ENCODE peak calls at places on chromosome 1, in seven cellular contexts. One of them, this sample, is unnamed.

GRCh38 chr1:198776602-198777029 is 137.8 kb downstream of the PTPRC start:
- DNase-seq in NCI-H774: no peak
- DNase-seq in ELR: peak; percentile 99
- DNase-seq in COR-L47: no peak
- DNase-seq in stimulated activated CD8-positive, alpha-beta memory T cell treated with anti-CD3 and anti-CD28 coated beads, Interleukin-4, amount 100 ng/mL, for 24 hours: no peak
- DNase-seq in HFFc6: peak; percentile 97
- DNase-seq in cerebellar nuclear complex: no peak
- DNase-seq in this sample: no peak

GRCh38 chr1:2181271-2181670 is 13.3 kb downstream of the FAAP20 start:
- DNase-seq in stimulated activated CD8-positive, alpha-beta memory T cell treated with anti-CD3 and anti-CD28 coated beads, Interleukin-4, amount 100 ng/mL, for 24 hours: no peak
- DNase-seq in cerebellar nuclear complex: no peak
- DNase-seq in COR-L47: no peak
- DNase-seq in HFFc6: no peak
- DNase-seq in ELR: no peak
- DNase-seq in NCI-H774: no peak
- DNase-seq in this sample: no peak

GRCh38 chr1:6967431-6968079 is 182.3 kb downstream of the CAMTA1 start:
- DNase-seq in NCI-H774: no peak
- DNase-seq in stimulated activated CD8-positive, alpha-beta memory T cell treated with anti-CD3 and anti-CD28 coated beads, Interleukin-4, amount 100 ng/mL, for 24 hours: no peak
- DNase-seq in cerebellar nuclear complex: no peak
- DNase-seq in COR-L47: no peak
- DNase-seq in HFFc6: peak; percentile 10
- DNase-seq in ELR: peak; percentile 62
- DNase-seq in this sample: no peak

GRCh38 chr1:244092293-244093264 is 41.5 kb downstream of the ZBTB18 start:
- DNase-seq in COR-L47: no peak
- DNase-seq in ELR: peak; percentile 37
- DNase-seq in cerebellar nuclear complex: no peak
- DNase-seq in NCI-H774: no peak
- DNase-seq in HFFc6: peak; percentile 56
- DNase-seq in stimulated activated CD8-positive, alpha-beta memory T cell treated with anti-CD3 and anti-CD28 coated beads, Interleukin-4, amount 100 ng/mL, for 24 hours: no peak
- DNase-seq in this sample: no peak

GRCh38 chr1:4219826-4220225 is 319.8 kb upstream of the C1orf174 start:
- DNase-seq in stimulated activated CD8-positive, alpha-beta memory T cell treated with anti-CD3 and anti-CD28 coated beads, Interleukin-4, amount 100 ng/mL, for 24 hours: no peak
- DNase-seq in COR-L47: no peak
- DNase-seq in ELR: no peak
- DNase-seq in cerebellar nuclear complex: no peak
- DNase-seq in HFFc6: no peak
- DNase-seq in NCI-H774: no peak
- DNase-seq in this sample: no peak

GRCh38 chr1:205664399-205665108 is 15.8 kb downstream of the SLC45A3 start:
- DNase-seq in ELR: peak; percentile 42
- DNase-seq in COR-L47: peak; percentile 29
- DNase-seq in cerebellar nuclear complex: no peak
- DNase-seq in HFFc6: no peak
- DNase-seq in stimulated activated CD8-positive, alpha-beta memory T cell treated with anti-CD3 and anti-CD28 coated beads, Interleukin-4, amount 100 ng/mL, for 24 hours: no peak
- DNase-seq in NCI-H774: no peak
- DNase-seq in this sample: no peak

GRCh38 chr1:81808760-81809159 is 8.0 kb downstream of the ADGRL2 start:
- DNase-seq in ELR: no peak
- DNase-seq in HFFc6: no peak
- DNase-seq in NCI-H774: no peak
- DNase-seq in stimulated activated CD8-positive, alpha-beta memory T cell treated with anti-CD3 and anti-CD28 coated beads, Interleukin-4, amount 100 ng/mL, for 24 hours: no peak
- DNase-seq in COR-L47: no peak
- DNase-seq in cerebellar nuclear complex: no peak
- DNase-seq in this sample: no peak

GRCh38 chr1:26408604-26409003 is 2.0 kb upstream of the LIN28A start:
- DNase-seq in COR-L47: no peak
- DNase-seq in ELR: peak; percentile 75
- DNase-seq in HFFc6: peak; percentile 53
- DNase-seq in stimulated activated CD8-positive, alpha-beta memory T cell treated with anti-CD3 and anti-CD28 coated beads, Interleukin-4, amount 100 ng/mL, for 24 hours: peak; percentile 59
- DNase-seq in cerebellar nuclear complex: no peak
- DNase-seq in NCI-H774: no peak
- DNase-seq in this sample: no peak

GRCh38 chr1:81549588-81550127 is 251.1 kb upstream of the ADGRL2 start:
- DNase-seq in NCI-H774: peak; percentile 34
- DNase-seq in cerebellar nuclear complex: no peak
- DNase-seq in COR-L47: peak; percentile 41
- DNase-seq in HFFc6: peak; percentile 46
- DNase-seq in stimulated activated CD8-positive, alpha-beta memory T cell treated with anti-CD3 and anti-CD28 coated beads, Interleukin-4, amount 100 ng/mL, for 24 hours: no peak
- DNase-seq in ELR: peak; percentile 50
- DNase-seq in this sample: no peak

GRCh38 chr1:186275818-186276217 is 99.2 kb downstream of the TPR start:
- DNase-seq in ELR: no peak
- DNase-seq in stimulated activated CD8-positive, alpha-beta memory T cell treated with anti-CD3 and anti-CD28 coated beads, Interleukin-4, amount 100 ng/mL, for 24 hours: no peak
- DNase-seq in COR-L47: no peak
- DNase-seq in HFFc6: no peak
- DNase-seq in NCI-H774: no peak
- DNase-seq in cerebellar nuclear complex: no peak
- DNase-seq in this sample: no peak

GRCh38 chr1:15110867-15111230 is 42.7 kb upstream of the TMEM51 start:
- DNase-seq in ELR: peak; percentile 8
- DNase-seq in NCI-H774: no peak
- DNase-seq in HFFc6: no peak
- DNase-seq in COR-L47: no peak
- DNase-seq in cerebellar nuclear complex: no peak
- DNase-seq in stimulated activated CD8-positive, alpha-beta memory T cell treated with anti-CD3 and anti-CD28 coated beads, Interleukin-4, amount 100 ng/mL, for 24 hours: no peak
- DNase-seq in this sample: no peak

GRCh38 chr1:247105966-247106365 is 1.8 kb upstream of the ZNF669 start:
- DNase-seq in COR-L47: no peak
- DNase-seq in NCI-H774: no peak
- DNase-seq in HFFc6: no peak
- DNase-seq in ELR: no peak
- DNase-seq in stimulated activated CD8-positive, alpha-beta memory T cell treated with anti-CD3 and anti-CD28 coated beads, Interleukin-4, amount 100 ng/mL, for 24 hours: no peak
- DNase-seq in cerebellar nuclear complex: no peak
- DNase-seq in this sample: no peak

GRCh38 chr1:51752073-51752948 is 126.2 kb downstream of the NRDC start:
- DNase-seq in HFFc6: no peak
- DNase-seq in COR-L47: no peak
- DNase-seq in cerebellar nuclear complex: no peak
- DNase-seq in ELR: no peak
- DNase-seq in stimulated activated CD8-positive, alpha-beta memory T cell treated with anti-CD3 and anti-CD28 coated beads, Interleukin-4, amount 100 ng/mL, for 24 hours: no peak
- DNase-seq in NCI-H774: no peak
- DNase-seq in this sample: no peak

GRCh38 chr1:76425843-76426145 is 351.2 kb downstream of the ST6GALNAC3 start:
- DNase-seq in stimulated activated CD8-positive, alpha-beta memory T cell treated with anti-CD3 and anti-CD28 coated beads, Interleukin-4, amount 100 ng/mL, for 24 hours: no peak
- DNase-seq in NCI-H774: no peak
- DNase-seq in cerebellar nuclear complex: no peak
- DNase-seq in HFFc6: peak; percentile 5
- DNase-seq in ELR: peak; percentile 65
- DNase-seq in COR-L47: no peak
- DNase-seq in this sample: no peak

GRCh38 chr1:64186138-64186897 is 17.1 kb upstream of the UBE2U start:
- DNase-seq in cerebellar nuclear complex: no peak
- DNase-seq in ELR: no peak
- DNase-seq in stimulated activated CD8-positive, alpha-beta memory T cell treated with anti-CD3 and anti-CD28 coated beads, Interleukin-4, amount 100 ng/mL, for 24 hours: no peak
- DNase-seq in NCI-H774: no peak
- DNase-seq in COR-L47: no peak
- DNase-seq in HFFc6: no peak
- DNase-seq in this sample: no peak

GRCh38 chr1:93601686-93602085 is 80.0 kb downstream of the BCAR3 start:
- DNase-seq in stimulated activated CD8-positive, alpha-beta memory T cell treated with anti-CD3 and anti-CD28 coated beads, Interleukin-4, amount 100 ng/mL, for 24 hours: no peak
- DNase-seq in COR-L47: no peak
- DNase-seq in NCI-H774: no peak
- DNase-seq in ELR: no peak
- DNase-seq in HFFc6: no peak
- DNase-seq in cerebellar nuclear complex: no peak
- DNase-seq in this sample: no peak